ENCODE peak calls at places on chromosomes 6 and 20, in six cellular contexts. One of them, this sample, is unnamed.

GRCh38 chr6:29129326-29130012 is 21.6 kb downstream of the OR2J3 start:
- DNase-seq in endothelial cell of umbilical vein: no peak
- DNase-seq in GM23338: no peak
- DNase-seq in HCT116: no peak
- DNase-seq in HepG2: no peak
- DNase-seq in H1: no peak
- DNase-seq in this sample: no peak

GRCh38 chr6:91276315-91276714 is 689.4 kb upstream of the MAP3K7 start:
- DNase-seq in endothelial cell of umbilical vein: no peak
- DNase-seq in GM23338: peak; percentile 82
- DNase-seq in HCT116: no peak
- DNase-seq in HepG2: peak; percentile 3
- DNase-seq in H1: no peak
- DNase-seq in this sample: no peak

GRCh38 chr6:137480431-137480830 is 13.8 kb downstream of the OLIG3 start:
- DNase-seq in endothelial cell of umbilical vein: no peak
- DNase-seq in GM23338: no peak
- DNase-seq in HCT116: no peak
- DNase-seq in HepG2: no peak
- DNase-seq in H1: no peak
- DNase-seq in this sample: no peak

GRCh38 chr6:111941686-111942330 is 68.6 kb upstream of the FYN start:
- DNase-seq in endothelial cell of umbilical vein: no peak
- DNase-seq in GM23338: no peak
- DNase-seq in HCT116: no peak
- DNase-seq in HepG2: no peak
- DNase-seq in H1: no peak
- DNase-seq in this sample: no peak

GRCh38 chr6:111276335-111276734 is 189.0 kb downstream of the SLC16A10 start:
- DNase-seq in endothelial cell of umbilical vein: no peak
- DNase-seq in GM23338: no peak
- DNase-seq in HCT116: no peak
- DNase-seq in HepG2: peak; percentile 44
- DNase-seq in H1: no peak
- DNase-seq in this sample: no peak

GRCh38 chr6:43129434-43130194 is 41.5 kb upstream of the SRF start:
- DNase-seq in endothelial cell of umbilical vein: peak; percentile 33
- DNase-seq in GM23338: peak; percentile 79
- DNase-seq in HCT116: no peak
- DNase-seq in HepG2: peak; percentile 52
- DNase-seq in H1: no peak
- DNase-seq in this sample: no peak

GRCh38 chr6:23477576-23477975 is 648.4 kb upstream of the NRSN1 start:
- DNase-seq in endothelial cell of umbilical vein: no peak
- DNase-seq in GM23338: no peak
- DNase-seq in HCT116: no peak
- DNase-seq in HepG2: no peak
- DNase-seq in H1: no peak
- DNase-seq in this sample: no peak

GRCh38 chr6:24883618-24884017 is 52.1 kb downstream of the RIPOR2 start:
- DNase-seq in endothelial cell of umbilical vein: no peak
- DNase-seq in GM23338: no peak
- DNase-seq in HCT116: no peak
- DNase-seq in HepG2: no peak
- DNase-seq in H1: no peak
- DNase-seq in this sample: no peak

GRCh38 chr6:31948753-31949413 is 3.0 kb downstream of the CFB start:
- DNase-seq in endothelial cell of umbilical vein: no peak
- DNase-seq in GM23338: no peak
- DNase-seq in HCT116: no peak
- DNase-seq in HepG2: no peak
- DNase-seq in H1: no peak
- DNase-seq in this sample: no peak

GRCh38 chr6:3592371-3592941 is 135.6 kb upstream of the SLC22A23 start:
- DNase-seq in endothelial cell of umbilical vein: peak; percentile 71
- DNase-seq in GM23338: no peak
- DNase-seq in HCT116: peak; percentile 24
- DNase-seq in HepG2: peak; percentile 52
- DNase-seq in H1: no peak
- DNase-seq in this sample: no peak

GRCh38 chr6:125054331-125054730 is 92.1 kb downstream of the RNF217 start:
- DNase-seq in endothelial cell of umbilical vein: no peak
- DNase-seq in GM23338: no peak
- DNase-seq in HCT116: no peak
- DNase-seq in HepG2: no peak
- DNase-seq in H1: no peak
- DNase-seq in this sample: no peak

GRCh38 chr6:45835725-45836437 is 179.8 kb downstream of the CLIC5 start:
- DNase-seq in endothelial cell of umbilical vein: no peak
- DNase-seq in GM23338: no peak
- DNase-seq in HCT116: no peak
- DNase-seq in HepG2: no peak
- DNase-seq in H1: no peak
- DNase-seq in this sample: no peak

GRCh38 chr6:125170376-125170775 is 16.8 kb downstream of the TPD52L1 start:
- DNase-seq in endothelial cell of umbilical vein: no peak
- DNase-seq in GM23338: no peak
- DNase-seq in HCT116: no peak
- DNase-seq in HepG2: no peak
- DNase-seq in H1: no peak
- DNase-seq in this sample: no peak

GRCh38 chr6:49366539-49366938 is 96.5 kb downstream of the MMUT start:
- DNase-seq in endothelial cell of umbilical vein: no peak
- DNase-seq in GM23338: no peak
- DNase-seq in HCT116: no peak
- DNase-seq in HepG2: no peak
- DNase-seq in H1: no peak
- DNase-seq in this sample: no peak

GRCh38 chr6:43771858-43772570 is 2.0 kb downstream of the VEGFA start:
- DNase-seq in endothelial cell of umbilical vein: peak; percentile 51
- DNase-seq in GM23338: peak; percentile 76
- DNase-seq in HCT116: no peak
- DNase-seq in HepG2: peak; percentile 51
- DNase-seq in H1: no peak
- DNase-seq in this sample: no peak

GRCh38 chr6:10404799-10405524 is 9.9 kb downstream of the TFAP2A start:
- DNase-seq in endothelial cell of umbilical vein: no peak
- DNase-seq in GM23338: peak; percentile 60
- DNase-seq in HCT116: no peak
- DNase-seq in HepG2: no peak
- DNase-seq in H1: no peak
- DNase-seq in this sample: no peak
- TF ChIP-seq EZH2 in endothelial cell of umbilical vein: peak; percentile 48
- TF ChIP-seq EZH2 in GM23338: peak; percentile 40
- TF ChIP-seq EZH2 in HCT116: no peak
- TF ChIP-seq EZH2 in HepG2: no peak
- TF ChIP-seq EZH2 in H1: no peak
- TF ChIP-seq EZH2 in this sample: no peak

GRCh38 chr20:53579581-53580375 is 13.9 kb downstream of the ZNF217 start:
- DNase-seq in endothelial cell of umbilical vein: peak; percentile 59
- DNase-seq in GM23338: no peak
- DNase-seq in HCT116: no peak
- DNase-seq in HepG2: peak; percentile 99
- DNase-seq in H1: no peak
- DNase-seq in this sample: no peak

GRCh38 chr20:53576586-53577318 is 16.9 kb downstream of the ZNF217 start:
- DNase-seq in endothelial cell of umbilical vein: no peak
- DNase-seq in GM23338: no peak
- DNase-seq in HCT116: no peak
- DNase-seq in HepG2: no peak
- DNase-seq in H1: no peak
- DNase-seq in this sample: no peak

GRCh38 chr20:53580376-53581111 is 13.1 kb downstream of the ZNF217 start:
- DNase-seq in endothelial cell of umbilical vein: no peak
- DNase-seq in GM23338: no peak
- DNase-seq in HCT116: no peak
- DNase-seq in HepG2: no peak
- DNase-seq in H1: no peak
- DNase-seq in this sample: no peak

GRCh38 chr20:53579266-53579580 is 14.4 kb downstream of the ZNF217 start:
- DNase-seq in endothelial cell of umbilical vein: no peak
- DNase-seq in GM23338: no peak
- DNase-seq in HCT116: no peak
- DNase-seq in HepG2: no peak
- DNase-seq in H1: no peak
- DNase-seq in this sample: no peak

DNA sequence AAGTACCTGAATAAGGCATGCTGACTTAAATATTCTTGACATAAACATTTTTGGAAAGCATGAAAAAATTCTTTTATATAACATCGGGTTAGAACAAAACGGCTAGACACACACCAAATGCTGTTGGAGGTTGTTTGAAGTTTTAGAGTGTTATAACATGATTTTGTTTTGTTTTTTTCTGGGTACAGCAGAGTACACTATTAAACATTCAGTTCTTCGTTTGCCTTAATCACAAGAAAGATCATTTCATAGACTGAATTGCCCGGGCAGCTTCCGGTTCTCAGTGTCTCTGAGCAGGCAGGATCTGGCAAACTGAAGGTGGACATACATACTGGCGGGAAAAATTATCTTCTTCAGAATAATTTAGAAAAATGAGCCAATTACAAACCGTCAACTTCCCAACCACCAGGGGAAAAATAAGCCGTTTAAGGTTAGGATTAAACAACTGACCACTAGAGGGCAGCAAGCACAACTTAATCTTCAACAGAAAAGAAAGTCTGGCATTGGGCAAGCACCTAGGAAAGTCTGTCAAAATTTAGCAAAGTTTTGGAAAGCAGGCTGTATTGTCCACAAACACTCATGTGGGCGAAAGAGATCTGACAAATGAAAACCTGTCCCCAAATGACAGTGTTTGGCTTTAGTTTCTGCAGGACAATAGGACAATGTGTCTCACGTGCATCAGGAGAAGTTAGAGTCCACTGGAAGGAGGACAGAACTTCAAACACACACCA is 15.0 kb downstream of the ZNF217 start:
- DNase-seq in endothelial cell of umbilical vein: peak; percentile 90
- DNase-seq in GM23338: peak; percentile 96
- DNase-seq in HCT116: peak; percentile 82
- DNase-seq in HepG2: peak; percentile 94
- DNase-seq in H1: no peak
- DNase-seq in this sample: peak; percentile 91
- TF ChIP-seq POLR2AphosphoS5 in endothelial cell of umbilical vein: no peak
- TF ChIP-seq POLR2AphosphoS5 in GM23338: no peak
- TF ChIP-seq POLR2AphosphoS5 in HCT116: no peak
- TF ChIP-seq POLR2AphosphoS5 in HepG2: peak; percentile 46
- TF ChIP-seq POLR2AphosphoS5 in H1: no peak
- TF ChIP-seq POLR2AphosphoS5 in this sample: no peak

GRCh38 chr20:4109307-4109564 is 93.9 kb upstream of the RNF24 start:
- DNase-seq in endothelial cell of umbilical vein: no peak
- DNase-seq in GM23338: no peak
- DNase-seq in HCT116: no peak
- DNase-seq in HepG2: no peak
- DNase-seq in H1: no peak
- DNase-seq in this sample: no peak

GRCh38 chr20:4111440-4112411 is 96.4 kb upstream of the RNF24 start:
- DNase-seq in endothelial cell of umbilical vein: no peak
- DNase-seq in GM23338: no peak
- DNase-seq in HCT116: no peak
- DNase-seq in HepG2: no peak
- DNase-seq in H1: no peak
- DNase-seq in this sample: no peak

GRCh38 chr20:4110885-4111284 is 95.5 kb upstream of the RNF24 start:
- DNase-seq in endothelial cell of umbilical vein: no peak
- DNase-seq in GM23338: no peak
- DNase-seq in HCT116: no peak
- DNase-seq in HepG2: no peak
- DNase-seq in H1: no peak
- DNase-seq in this sample: no peak

GRCh38 chr20:4109587-4109986 is 94.2 kb upstream of the RNF24 start:
- DNase-seq in endothelial cell of umbilical vein: no peak
- DNase-seq in GM23338: no peak
- DNase-seq in HCT116: no peak
- DNase-seq in HepG2: no peak
- DNase-seq in H1: no peak
- DNase-seq in this sample: no peak

DNA sequence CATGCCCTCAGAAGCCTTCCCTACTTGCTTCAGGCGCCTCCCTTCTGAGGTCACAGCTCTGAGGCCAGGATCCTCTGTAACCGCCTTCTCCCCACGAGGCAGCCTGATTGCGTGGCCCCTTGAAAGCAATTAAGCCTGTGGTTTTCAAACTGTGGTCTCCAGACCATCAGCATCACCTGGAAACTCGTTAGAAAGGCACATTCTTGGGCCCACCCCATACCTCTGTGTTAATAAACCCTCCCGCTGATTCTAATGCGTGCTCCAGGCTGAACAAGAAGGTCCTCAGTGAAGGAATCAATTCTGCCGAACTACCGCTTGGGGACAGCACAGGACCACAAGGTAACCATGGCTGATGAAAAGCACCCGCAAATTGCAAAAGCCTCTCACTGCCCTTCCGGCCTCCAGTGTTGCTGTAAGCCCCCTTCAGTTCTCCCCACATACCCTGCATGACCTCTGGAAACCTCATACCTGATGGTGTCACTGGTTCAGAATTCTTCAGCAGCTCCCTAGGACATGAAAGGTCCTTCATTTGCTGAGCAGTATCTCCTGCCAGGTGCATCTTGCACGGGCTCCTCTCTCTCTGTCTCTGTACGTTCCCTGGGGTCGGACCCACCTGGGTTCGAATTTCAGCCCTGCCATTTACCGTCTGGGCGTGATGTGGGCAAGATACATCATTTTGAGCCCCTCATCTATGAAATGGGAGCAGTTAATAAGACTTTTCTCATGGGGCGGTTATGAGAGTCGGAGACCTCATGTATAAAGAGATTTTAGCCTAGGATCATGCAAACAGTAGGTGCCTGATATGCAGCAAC is 93.3 kb upstream of the RNF24 start:
- DNase-seq in endothelial cell of umbilical vein: peak; percentile 79
- DNase-seq in GM23338: peak; percentile 95
- DNase-seq in HCT116: peak; percentile 83
- DNase-seq in HepG2: peak; percentile 91
- DNase-seq in H1: peak; percentile 73
- DNase-seq in this sample: peak; percentile 81
- TF ChIP-seq EZH2 in endothelial cell of umbilical vein: no peak
- TF ChIP-seq EZH2 in GM23338: no peak
- TF ChIP-seq EZH2 in HCT116: no peak
- TF ChIP-seq EZH2 in HepG2: peak; percentile 29
- TF ChIP-seq EZH2 in H1: no peak
- TF ChIP-seq EZH2 in this sample: no peak

GRCh38 chr20:59023616-59024015 is 4.4 kb downstream of the TUBB1 start:
- DNase-seq in endothelial cell of umbilical vein: no peak
- DNase-seq in GM23338: no peak
- DNase-seq in HCT116: no peak
- DNase-seq in HepG2: no peak
- DNase-seq in H1: no peak
- DNase-seq in this sample: no peak

GRCh38 chr20:59025511-59025910 is 6.3 kb downstream of the TUBB1 start:
- DNase-seq in endothelial cell of umbilical vein: no peak
- DNase-seq in GM23338: no peak
- DNase-seq in HCT116: no peak
- DNase-seq in HepG2: no peak
- DNase-seq in H1: no peak
- DNase-seq in this sample: no peak

GRCh38 chr20:59025086-59025485 is 5.9 kb downstream of the TUBB1 start:
- DNase-seq in endothelial cell of umbilical vein: no peak
- DNase-seq in GM23338: no peak
- DNase-seq in HCT116: no peak
- DNase-seq in HepG2: no peak
- DNase-seq in H1: no peak
- DNase-seq in this sample: no peak

GRCh38 chr20:59022754-59023153 is 3.5 kb downstream of the TUBB1 start:
- DNase-seq in endothelial cell of umbilical vein: no peak
- DNase-seq in GM23338: no peak
- DNase-seq in HCT116: no peak
- DNase-seq in HepG2: no peak
- DNase-seq in H1: no peak
- DNase-seq in this sample: no peak

GRCh38 chr20:59024111-59024530 is 4.9 kb downstream of the TUBB1 start:
- DNase-seq in endothelial cell of umbilical vein: no peak
- DNase-seq in GM23338: no peak
- DNase-seq in HCT116: no peak
- DNase-seq in HepG2: no peak
- DNase-seq in H1: no peak
- DNase-seq in this sample: no peak
- TF ChIP-seq POLR2AphosphoS5 in endothelial cell of umbilical vein: no peak
- TF ChIP-seq POLR2AphosphoS5 in GM23338: no peak
- TF ChIP-seq POLR2AphosphoS5 in HCT116: no peak
- TF ChIP-seq POLR2AphosphoS5 in HepG2: peak; percentile 14
- TF ChIP-seq POLR2AphosphoS5 in H1: no peak
- TF ChIP-seq POLR2AphosphoS5 in this sample: no peak